ENCODE peak calls at places on chromosome 6, in eight cellular contexts. L, U, X, J, Z, D, R and H are unnamed samples.

GRCh38 chr6:42118162-42119001 is 24.0 kb downstream of the C6orf132 start:
- DNase-seq in L (peak), U (no peak), X (no peak), J (no peak), Z (no peak), D (no peak), R (peak), H (no peak)

GRCh38 chr6:88157106-88157505 is 9.0 kb downstream of the CNR1 start:
- DNase-seq in L (no peak), U (no peak), X (no peak), J (no peak), Z (no peak), D (no peak), R (no peak), H (no peak)

GRCh38 chr6:109336221-109336955 is 45.9 kb downstream of the CD164 start:
- DNase-seq in L (peak), U (no peak), X (no peak), J (no peak), Z (no peak), D (no peak), R (peak), H (no peak)

GRCh38 chr6:125004198-125004597 is 42.0 kb downstream of the RNF217 start:
- DNase-seq in L (no peak), U (no peak), X (no peak), J (no peak), Z (no peak), D (no peak), R (no peak), H (no peak)

GRCh38 chr6:45923831-45924391 is 91.7 kb downstream of the CLIC5 start:
- DNase-seq in L (no peak), U (no peak), X (no peak), J (no peak), Z (no peak), D (peak), R (peak), H (peak)

GRCh38 chr6:145723646-145724045 is 11.7 kb downstream of the EPM2A start:
- DNase-seq in L (no peak), U (no peak), X (no peak), J (no peak), Z (no peak), D (no peak), R (no peak), H (no peak)

GRCh38 chr6:69379518-69379917 is 417.3 kb downstream of the LMBRD1 start:
- DNase-seq in L (no peak), U (no peak), X (no peak), J (no peak), Z (no peak), D (no peak), R (no peak), H (no peak)

GRCh38 chr6:121733216-121733615 is 297.8 kb downstream of the GJA1 start:
- DNase-seq in L (no peak), U (no peak), X (no peak), J (no peak), Z (no peak), D (no peak), R (no peak), H (no peak)

GRCh38 chr6:46734867-46735719 is at the start of gene PLA2G7:
- DNase-seq in L (peak), U (no peak), X (no peak), J (peak), Z (peak), D (peak), R (peak), H (no peak)

GRCh38 chr6:122153530-122153929 is 245.9 kb upstream of the HSF2 start:
- DNase-seq in L (no peak), U (no peak), X (no peak), J (no peak), Z (no peak), D (no peak), R (no peak), H (no peak)

GRCh38 chr6:140752234-140752633 is 1377.8 kb upstream of the CITED2 start:
- DNase-seq in L (no peak), U (no peak), X (no peak), J (no peak), Z (no peak), D (no peak), R (no peak), H (no peak)

GRCh38 chr6:28839443-28840120 is 84.2 kb downstream of the TRIM27 start:
- DNase-seq in L (no peak), U (no peak), X (no peak), J (no peak), Z (no peak), D (no peak), R (no peak), H (no peak)
- H3K4me3 ChIP-seq in L (peak), U (peak), X (peak), J (peak), Z (peak), D (peak), R (peak), H (peak)

DNA sequence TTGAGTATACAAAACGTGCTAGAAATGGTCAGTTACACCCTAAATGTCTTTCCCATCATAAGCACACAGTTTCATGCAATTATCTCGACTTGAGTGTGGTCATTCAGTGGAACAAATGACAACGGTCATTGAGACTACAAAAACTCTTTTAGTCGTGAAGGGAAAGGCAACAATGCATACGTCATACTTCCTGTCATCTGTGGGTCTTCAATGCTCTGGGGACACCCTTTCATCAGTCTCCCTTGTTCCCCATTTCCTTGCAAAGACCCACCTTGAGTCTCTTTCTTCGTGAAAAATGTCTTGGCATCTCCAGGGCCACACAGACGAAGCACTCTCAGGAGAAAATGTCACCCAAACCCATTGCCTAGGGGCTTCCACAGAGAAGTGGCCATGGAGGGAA is 238.5 kb downstream of the GMPR start:
- DNase-seq in L (no peak), U (no peak), X (no peak), J (no peak), Z (no peak), D (peak), R (no peak), H (peak)
- H3K4me3 ChIP-seq in L (no peak), U (no peak), X (no peak), J (no peak), Z (no peak), D (no peak), R (no peak), H (no peak)

GRCh38 chr6:157528931-157529653 is 148.1 kb downstream of the ZDHHC14 start:
- DNase-seq in L (no peak), U (no peak), X (no peak), J (no peak), Z (no peak), D (no peak), R (peak), H (no peak)
- H3K4me3 ChIP-seq in L (no peak), U (no peak), X (no peak), J (no peak), Z (no peak), D (no peak), R (no peak), H (no peak)

GRCh38 chr6:20220345-20220744 is 8.1 kb upstream of the MBOAT1 start:
- DNase-seq in L (no peak), U (no peak), X (no peak), J (no peak), Z (no peak), D (no peak), R (no peak), H (no peak)

GRCh38 chr6:20217900-20218299 is 5.6 kb upstream of the MBOAT1 start:
- DNase-seq in L (no peak), U (no peak), X (no peak), J (no peak), Z (no peak), D (no peak), R (peak), H (no peak)

GRCh38 chr6:20227350-20227749 is 15.1 kb upstream of the MBOAT1 start:
- DNase-seq in L (no peak), U (no peak), X (no peak), J (no peak), Z (no peak), D (no peak), R (no peak), H (no peak)

GRCh38 chr6:20221448-20221847 is 9.2 kb upstream of the MBOAT1 start:
- DNase-seq in L (no peak), U (no peak), X (no peak), J (no peak), Z (no peak), D (no peak), R (no peak), H (no peak)

DNA sequence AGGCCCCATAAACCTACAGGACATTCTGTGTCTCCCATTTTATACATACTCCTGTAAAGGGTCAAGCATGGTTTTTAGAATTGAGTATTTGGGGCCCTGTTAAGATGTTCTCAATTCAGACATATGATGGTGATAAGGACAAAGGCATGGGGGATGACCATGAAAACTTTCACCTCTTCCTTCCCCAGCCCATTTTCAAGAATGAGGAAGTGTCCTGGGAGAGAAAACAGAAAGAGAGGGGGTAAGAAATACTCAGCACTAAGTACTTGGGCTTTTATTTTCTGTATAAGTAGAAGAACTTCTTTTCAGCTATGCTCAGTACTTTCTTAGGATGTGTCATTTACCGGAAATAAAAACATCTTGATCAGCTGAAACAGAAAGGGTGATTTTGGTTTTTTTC is 10.8 kb upstream of the MBOAT1 start:
- DNase-seq in L (no peak), U (no peak), X (no peak), J (no peak), Z (no peak), D (no peak), R (no peak), H (no peak)
- H3K4me3 ChIP-seq in L (no peak), U (no peak), X (no peak), J (no peak), Z (no peak), D (no peak), R (no peak), H (no peak)

GRCh38 chr6:138498575-138499302 is 555 bp downstream of the NHSL1 start:
- DNase-seq in L (no peak), U (no peak), X (no peak), J (no peak), Z (no peak), D (no peak), R (peak), H (no peak)
- H3K4me3 ChIP-seq in L (no peak), U (no peak), X (no peak), J (no peak), Z (no peak), D (no peak), R (peak), H (no peak)